ENCODE peak calls at places on chromosomes 6 and 20, in eight cellular contexts. K, O, X, Q, M, Z, T and B are unnamed samples.

GRCh38 chr6:124132256-124132655 is 328.6 kb downstream of the NKAIN2 start:
- DNase-seq in Z (no peak), T (no peak), Q (no peak), O (no peak), X (no peak), K (peak), M (no peak), B (no peak)

GRCh38 chr6:133609404-133610270 is 279.3 kb upstream of the TCF21 start:
- DNase-seq in T (no peak), K (peak), X (no peak), O (no peak), Z (no peak), M (no peak), Q (peak), B (peak)

GRCh38 chr20:47973519-47974233 is 188.4 kb upstream of the SULF2 start:
- DNase-seq in Z (no peak), K (peak), X (no peak), Q (no peak), M (peak), O (no peak), T (no peak), B (no peak)

GRCh38 chr20:33640287-33640686 is 21.8 kb upstream of the C20orf144 start:
- DNase-seq in X (no peak), Q (no peak), O (no peak), Z (no peak), M (no peak), K (no peak), T (no peak), B (peak)

GRCh38 chr20:50278684-50279531 is 88.3 kb downstream of the CEBPB start:
- DNase-seq in Z (no peak), X (no peak), Q (peak), T (no peak), K (no peak), M (no peak), O (no peak), B (peak)

GRCh38 chr6:168326294-168327261 is 7.0 kb upstream of the DACT2 start:
- DNase-seq in K (peak), T (no peak), Q (no peak), X (no peak), O (no peak), Z (no peak), M (no peak), B (no peak)

GRCh38 chr6:27081931-27082330 is 165.6 kb upstream of the PRSS16 start:
- DNase-seq in K (no peak), M (no peak), Q (no peak), O (no peak), X (no peak), Z (no peak), T (no peak), B (no peak)

GRCh38 chr6:165760126-165760802 is 97.2 kb upstream of the PDE10A start:
- DNase-seq in M (no peak), Q (no peak), T (no peak), K (no peak), O (no peak), Z (no peak), X (no peak), B (no peak)

GRCh38 chr20:53346266-53346665 is 247.4 kb downstream of the ZNF217 start:
- DNase-seq in O (no peak), T (no peak), X (no peak), M (no peak), K (no peak), Q (no peak), Z (no peak), B (no peak)

GRCh38 chr6:75666590-75666989 is 64.9 kb downstream of the SENP6 start:
- DNase-seq in X (no peak), T (no peak), Q (no peak), M (no peak), O (no peak), Z (no peak), K (no peak), B (no peak)